ENCODE peak calls at places on chromosomes 16 and 17, in eight cellular contexts. P, S, U, R, K, Q, G and V are unnamed samples. For H3K36me3, the result is how much of the 10 kb centered on the place peaks cover.

GRCh38 chr17:4514779-4515178 is 16.1 kb downstream of the SPNS2 start:
- DNase-seq in P (peak), U (no peak), G (no peak), S (no peak), Q (no peak), R (no peak), K (no peak), V (no peak)

GRCh38 chr17:68526548-68526947 is 14.3 kb downstream of the PRKAR1A start:
- DNase-seq in R (no peak), P (no peak), S (no peak), Q (no peak), G (no peak), K (no peak), U (no peak), V (no peak)

GRCh38 chr16:76444823-76445222 is 167.6 kb downstream of the CNTNAP4 start:
- DNase-seq in K (no peak), Q (no peak), G (no peak), S (no peak), P (no peak), R (no peak), U (no peak), V (no peak)

GRCh38 chr17:61775364-61775763 is 88.0 kb downstream of the BRIP1 start:
- DNase-seq in S (no peak), G (no peak), U (no peak), Q (no peak), P (no peak), K (no peak), R (no peak), V (no peak)

GRCh38 chr17:13273744-13274295 is 256.0 kb upstream of the ELAC2 start:
- DNase-seq in R (peak), P (no peak), U (no peak), G (no peak), S (no peak), Q (no peak), K (no peak), V (no peak)

GRCh38 chr17:51354908-51355307 is 94.6 kb downstream of the UTP18 start:
- DNase-seq in G (no peak), R (no peak), S (no peak), Q (no peak), U (no peak), K (no peak), P (no peak), V (no peak)

GRCh38 chr17:5121186-5121841 is 5.5 kb downstream of the USP6 start:
- DNase-seq in P (peak), U (no peak), G (no peak), Q (no peak), S (peak), K (no peak), R (peak), V (no peak)

GRCh38 chr16:80105160-80105559 is 435.6 kb upstream of the DYNLRB2 start:
- DNase-seq in K (no peak), S (no peak), U (no peak), P (no peak), Q (no peak), G (no peak), R (no peak), V (no peak)

GRCh38 chr16:89401641-89402445 is 88.5 kb downstream of the ANKRD11 start:
- DNase-seq in K (no peak), G (no peak), R (no peak), P (no peak), U (no peak), S (no peak), Q (no peak), V (no peak)

GRCh38 chr17:75077072-75077489 is 10.7 kb upstream of the SLC16A5 start:
- DNase-seq in U (no peak), R (no peak), G (no peak), Q (no peak), P (no peak), K (no peak), S (no peak), V (peak)
- H3K4me3 ChIP-seq in U (peak), R (no peak), G (no peak), Q (peak), P (peak), K (peak), S (peak), V (no peak)

GRCh38 chr16:51535591-51535990 is 384.5 kb upstream of the SALL1 start:
- DNase-seq in G (peak), P (no peak), U (no peak), Q (no peak), K (no peak), S (no peak), R (no peak), V (no peak)

GRCh38 chr16:51527349-51527748 is 376.3 kb upstream of the SALL1 start:
- DNase-seq in K (no peak), R (no peak), U (no peak), S (no peak), G (no peak), Q (no peak), P (no peak), V (no peak)

GRCh38 chr16:51531271-51531670 is 380.2 kb upstream of the SALL1 start:
- DNase-seq in P (no peak), R (no peak), G (no peak), K (no peak), Q (no peak), S (no peak), U (no peak), V (no peak)

GRCh38 chr16:51526622-51527021 is 375.6 kb upstream of the SALL1 start:
- DNase-seq in S (no peak), Q (no peak), U (no peak), K (no peak), P (no peak), R (no peak), G (no peak), V (no peak)

DNA sequence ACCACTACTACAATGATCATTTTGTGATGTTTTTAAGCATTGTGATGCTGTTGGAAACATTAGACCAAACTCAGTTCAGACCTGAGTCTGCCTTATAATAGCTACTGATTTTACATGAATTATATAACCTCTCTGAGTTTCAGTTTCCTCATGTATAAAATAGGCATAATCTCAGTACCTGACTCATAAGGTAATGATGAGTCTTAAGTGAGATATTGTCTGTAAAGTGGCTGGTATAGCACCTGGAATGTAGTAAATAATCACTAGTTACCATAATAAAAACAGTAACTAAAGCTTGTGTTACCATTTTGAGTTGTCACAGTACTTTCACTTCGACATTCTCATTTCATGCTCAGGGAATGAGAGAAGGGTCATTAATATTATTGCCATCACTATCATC is 381.5 kb upstream of the SALL1 start:
- DNase-seq in R (no peak), S (no peak), P (no peak), K (no peak), U (no peak), G (no peak), Q (no peak), V (no peak)
- H3K36me3 ChIP-seq in R (under half), S (under half), P (under half), K (under half), U (under half), G (under half), Q (under half), V (under half)

DNA sequence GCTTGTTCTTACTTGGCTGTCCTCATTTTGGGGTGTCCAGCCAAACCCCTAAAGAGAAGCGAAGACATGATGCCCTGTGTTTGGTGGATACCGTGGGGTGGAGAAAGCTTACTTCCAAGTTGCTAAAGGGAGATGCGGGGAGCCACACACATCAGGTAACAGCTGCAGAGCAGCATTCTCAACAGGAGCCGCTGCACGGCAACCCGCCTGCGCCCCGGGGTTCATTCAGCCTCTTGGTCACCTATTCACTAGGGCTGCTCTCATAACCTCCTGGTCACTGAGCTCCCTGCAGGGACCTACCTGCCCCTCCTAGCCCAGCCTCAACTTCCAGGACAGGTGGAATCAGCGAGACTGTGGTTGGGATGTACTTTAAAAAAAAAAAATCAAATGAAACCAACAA is 13.2 kb upstream of the CYTH1 start:
- DNase-seq in R (no peak), Q (no peak), S (no peak), K (no peak), U (no peak), G (no peak), P (no peak), V (no peak)
- H3K4me3 ChIP-seq in R (no peak), Q (no peak), S (no peak), K (no peak), U (no peak), G (no peak), P (no peak), V (no peak)

DNA sequence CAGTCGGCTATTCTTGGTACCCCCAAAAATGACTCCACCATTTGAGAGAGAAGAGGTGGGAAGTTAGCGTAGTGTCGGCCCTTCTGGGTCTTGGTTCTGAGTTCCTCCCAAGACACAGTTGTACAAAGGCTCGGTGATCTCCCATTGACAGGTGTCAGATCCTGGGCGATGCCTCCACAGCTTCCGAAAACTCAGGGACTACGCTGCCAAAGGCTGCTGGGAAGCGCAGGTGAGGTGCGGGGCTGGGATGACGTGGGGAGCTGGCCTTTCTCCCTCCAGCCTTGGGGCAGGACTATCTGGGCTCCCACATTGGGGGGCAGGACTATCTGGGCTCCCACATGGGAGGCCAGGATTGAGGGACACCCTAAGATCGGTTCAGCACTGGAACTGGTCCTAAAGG is 10.4 kb downstream of the CCNF start:
- DNase-seq in P (no peak), Q (no peak), U (no peak), G (no peak), S (no peak), R (no peak), K (no peak), V (no peak)
- H3K36me3 ChIP-seq in P (under half), Q (under half), U (under half), G (under half), S (under half), R (half or more), K (under half), V (half or more)

GRCh38 chr17:66964083-66964771 is at the start of gene CACNG4:
- DNase-seq in U (no peak), R (peak), Q (no peak), S (no peak), K (no peak), P (no peak), G (peak), V (peak)
- H3K4me3 ChIP-seq in U (no peak), R (peak), Q (peak), S (peak), K (peak), P (peak), G (peak), V (peak)